ENCODE peak calls at places on chromosomes 2 and 18, in seven cellular contexts. G, Q, V, F, E, K and X are unnamed samples.

GRCh38 chr2:69159988-69160387 is 147.0 kb downstream of the ANTXR1 start:
- DNase-seq in G (peak; percentile 14), Q (no peak), V (no peak), F (peak; percentile 13), E (peak; percentile 31), K (no peak), X (peak; percentile 81)

GRCh38 chr2:50529600-50530218 is 502.2 kb downstream of the NRXN1 start:
- DNase-seq in G (peak; percentile 62), Q (peak; percentile 63), V (peak; percentile 70), F (peak; percentile 50), E (peak; percentile 57), K (peak; percentile 43), X (peak; percentile 74)

GRCh38 chr2:215624423-215624829 is 188.6 kb upstream of the FN1 start:
- DNase-seq in G (no peak), Q (no peak), V (peak; percentile 21), F (peak; percentile 68), E (peak; percentile 92), K (no peak), X (peak; percentile 22)

GRCh38 chr18:12032786-12033642 is 51.7 kb downstream of the IMPA2 start:
- DNase-seq in G (no peak), Q (no peak), V (peak; percentile 18), F (no peak), E (peak; percentile 89), K (no peak), X (no peak)

GRCh38 chr2:240820014-240820606 is at the start of gene KIF1A:
- DNase-seq in G (peak; percentile 90), Q (no peak), V (no peak), F (peak; percentile 83), E (no peak), K (no peak), X (peak; percentile 88)

GRCh38 chr2:100766806-100767205 is 53.1 kb upstream of the NPAS2 start:
- DNase-seq in G (no peak), Q (no peak), V (no peak), F (no peak), E (peak; percentile 28), K (no peak), X (no peak)

GRCh38 chr2:217077841-217078407 is 218.1 kb upstream of the TNP1 start:
- DNase-seq in G (no peak), Q (no peak), V (no peak), F (no peak), E (peak; percentile 56), K (no peak), X (no peak)

GRCh38 chr2:135840601-135841000 is 3.6 kb upstream of the LCT start:
- DNase-seq in G (no peak), Q (no peak), V (no peak), F (no peak), E (peak; percentile 48), K (no peak), X (no peak)

GRCh38 chr2:239287461-239287860 is 113.4 kb downstream of the HDAC4 start:
- DNase-seq in G (no peak), Q (no peak), V (no peak), F (no peak), E (no peak), K (no peak), X (no peak)

GRCh38 chr2:239371726-239372686 is 28.8 kb downstream of the HDAC4 start:
- DNase-seq in G (no peak), Q (no peak), V (no peak), F (no peak), E (no peak), K (no peak), X (peak; percentile 0)

GRCh38 chr18:76756491-76757288 is 65.7 kb upstream of the ZNF236 start:
- DNase-seq in G (no peak), Q (no peak), V (no peak), F (peak; percentile 43), E (peak; percentile 33), K (no peak), X (no peak)

GRCh38 chr2:122368576-122369243 is 613.3 kb downstream of the TSN start:
- DNase-seq in G (no peak), Q (no peak), V (peak; percentile 8), F (no peak), E (peak; percentile 27), K (no peak), X (peak; percentile 1)

GRCh38 chr2:2650608-2651375 is 319.7 kb upstream of the MYT1L start:
- DNase-seq in G (no peak), Q (no peak), V (no peak), F (no peak), E (no peak), K (no peak), X (no peak)

GRCh38 chr18:74990563-74991081 is 218.3 kb downstream of the PTGR3 start:
- DNase-seq in G (no peak), Q (no peak), V (no peak), F (no peak), E (no peak), K (no peak), X (no peak)

GRCh38 chr18:48215876-48216638 is 193.1 kb downstream of the ZBTB7C start:
- DNase-seq in G (no peak), Q (no peak), V (peak; percentile 45), F (no peak), E (no peak), K (no peak), X (no peak)

GRCh38 chr2:227472265-227473018 is 486 bp downstream of the AGFG1 start:
- DNase-seq in G (peak; percentile 78), Q (peak; percentile 44), V (peak; percentile 12), F (peak; percentile 81), E (peak; percentile 63), K (no peak), X (peak; percentile 36)

GRCh38 chr2:9824956-9825720 is 18.1 kb upstream of the TAF1B start:
- DNase-seq in G (no peak), Q (no peak), V (no peak), F (no peak), E (no peak), K (no peak), X (no peak)
- TF ChIP-seq EZH2phosphoT487 in G (no peak), Q (no peak), V (no peak), F (no peak), E (no peak), K (no peak), X (no peak)

GRCh38 chr2:98507940-98508689 is 63.5 kb downstream of the INPP4A start:
- DNase-seq in G (no peak), Q (no peak), V (no peak), F (no peak), E (no peak), K (no peak), X (no peak)

GRCh38 chr2:98507461-98507860 is 62.8 kb downstream of the INPP4A start:
- DNase-seq in G (no peak), Q (no peak), V (no peak), F (no peak), E (no peak), K (no peak), X (no peak)

GRCh38 chr2:98505311-98505808 is 60.7 kb downstream of the INPP4A start:
- DNase-seq in G (no peak), Q (peak; percentile 77), V (no peak), F (no peak), E (peak; percentile 49), K (no peak), X (no peak)

GRCh38 chr2:98504386-98505109 is 59.9 kb downstream of the INPP4A start:
- DNase-seq in G (no peak), Q (peak; percentile 42), V (no peak), F (no peak), E (peak; percentile 42), K (no peak), X (no peak)

DNA sequence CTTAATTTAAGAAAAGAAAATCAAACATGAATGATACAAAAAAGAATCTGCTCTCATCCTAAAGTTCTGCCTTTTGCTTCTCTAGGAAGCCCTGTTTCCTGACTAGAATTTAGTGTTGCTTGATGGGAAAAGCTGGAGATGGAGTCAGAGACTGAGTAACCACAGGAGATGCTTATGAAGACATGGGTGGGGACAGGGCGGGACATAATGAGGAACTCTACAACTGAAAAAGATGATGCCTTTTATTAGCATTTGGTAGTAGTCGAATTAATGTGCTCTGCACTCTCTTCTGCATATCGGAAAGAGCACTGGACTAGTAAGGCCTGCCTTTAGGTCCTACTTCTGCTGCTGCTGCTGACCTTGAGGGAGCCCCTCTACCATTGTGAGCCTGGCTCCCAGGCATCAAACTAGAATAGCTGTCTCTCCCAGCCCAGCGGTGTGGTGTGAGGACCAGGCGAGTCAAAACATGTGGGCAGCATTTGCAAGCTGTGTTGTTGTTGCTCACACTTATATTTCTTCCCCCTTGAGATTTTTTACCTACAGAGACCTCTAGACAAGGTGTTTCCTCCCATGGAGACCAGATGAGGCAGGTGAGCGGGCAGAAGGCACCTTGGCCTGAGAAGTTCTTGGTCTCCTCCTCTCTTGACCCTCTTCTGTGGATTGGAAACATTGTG is 61.5 kb downstream of the INPP4A start:
- DNase-seq in G (no peak), Q (no peak), V (no peak), F (no peak), E (peak; percentile 66), K (no peak), X (no peak)
- TF ChIP-seq EZH2phosphoT487 in G (no peak), Q (no peak), V (no peak), F (no peak), E (no peak), K (no peak), X (no peak)

GRCh38 chr2:12759248-12759647 is 42.5 kb downstream of the TRIB2 start:
- DNase-seq in G (no peak), Q (no peak), V (peak; percentile 80), F (no peak), E (peak; percentile 95), K (no peak), X (no peak)
- TF ChIP-seq EZH2phosphoT487 in G (no peak), Q (no peak), V (no peak), F (no peak), E (no peak), K (no peak), X (no peak)

GRCh38 chr2:61356958-61357350 is 113.9 kb downstream of the USP34 start:
- DNase-seq in G (no peak), Q (no peak), V (no peak), F (no peak), E (peak; percentile 38), K (no peak), X (no peak)
- TF ChIP-seq EZH2phosphoT487 in G (no peak), Q (no peak), V (no peak), F (no peak), E (no peak), K (no peak), X (no peak)